ENCODE peak calls at places on chromosomes 1 and 21, in ten cellular contexts. P is kidney epithelial cell, O is progenitor cell of endocrine pancreas, X is epithelial cell of esophagus, I is RWPE1, K is fibroblast of the aortic adventitia, U is HCT116, S is hepatocyte, A is WTC11, M is body of pancreas. N is an unnamed sample.

GRCh38 chr1:237613984-237614383 is 276.7 kb downstream of the ZP4 start:
- DNase-seq in M (no peak), X (no peak), S (no peak), A (no peak), U (no peak), K (no peak), O (no peak), I (no peak), P (no peak), N (no peak)

GRCh38 chr1:151158751-151159251 is 2.4 kb downstream of the TNFAIP8L2 start:
- DNase-seq in O (no peak), A (no peak), P (no peak), K (no peak), X (no peak), U (no peak), I (no peak), M (peak), S (no peak), N (no peak)

GRCh38 chr1:230141002-230141648 is 74.1 kb downstream of the GALNT2 start:
- DNase-seq in U (no peak), I (no peak), A (no peak), X (no peak), S (no peak), M (no peak), K (peak), O (no peak), P (no peak), N (peak)

GRCh38 chr1:25040122-25040685 is 110.1 kb upstream of the RUNX3 start:
- DNase-seq in X (no peak), O (no peak), S (no peak), U (no peak), K (no peak), P (no peak), I (no peak), M (peak), A (no peak), N (no peak)

GRCh38 chr21:34335316-34335715 is 28.5 kb upstream of the KCNE2 start:
- DNase-seq in A (no peak), P (no peak), M (no peak), K (peak), S (no peak), X (no peak), I (no peak), O (no peak), U (no peak), N (peak)

GRCh38 chr1:201966171-201966570 is 10.9 kb downstream of the TIMM17A start:
- DNase-seq in S (no peak), U (no peak), P (no peak), O (no peak), A (no peak), X (no peak), M (no peak), K (no peak), I (no peak), N (no peak)

GRCh38 chr21:15895142-15896106 is 165.6 kb downstream of the USP25 start:
- DNase-seq in X (no peak), I (no peak), P (peak), K (peak), U (no peak), A (no peak), S (no peak), M (no peak), O (no peak), N (no peak)

GRCh38 chr1:25245809-25246599 is 1.2 kb downstream of the RSRP1 start:
- DNase-seq in O (no peak), X (peak), A (no peak), K (peak), I (peak), P (no peak), U (no peak), S (peak), M (no peak), N (peak)

GRCh38 chr1:17892851-17893250 is 137.7 kb downstream of the ACTL8 start:
- DNase-seq in O (no peak), P (no peak), K (no peak), A (no peak), U (no peak), I (no peak), M (no peak), S (no peak), X (no peak), N (no peak)

GRCh38 chr21:36194024-36194423 is 37.4 kb downstream of the DOP1B start:
- DNase-seq in S (no peak), U (no peak), A (no peak), M (no peak), I (no peak), O (no peak), X (no peak), P (no peak), K (no peak), N (no peak)

GRCh38 chr1:73644198-73644597 is 553.8 kb downstream of the LRRIQ3 start:
- DNase-seq in O (no peak), K (no peak), I (no peak), M (no peak), P (no peak), X (no peak), U (no peak), S (no peak), A (no peak), N (no peak)

GRCh38 chr1:210233216-210233494 is 559 bp downstream of the SERTAD4 start:
- DNase-seq in S (peak), X (peak), A (no peak), O (no peak), P (no peak), I (no peak), M (peak), U (no peak), K (no peak), N (no peak)

GRCh38 chr21:14414932-14415508 is 32.1 kb upstream of the HSPA13 start:
- DNase-seq in X (no peak), P (no peak), A (no peak), S (no peak), O (no peak), I (no peak), U (no peak), M (no peak), K (no peak), N (no peak)

GRCh38 chr1:112618114-112618720 is 724 bp downstream of the ST7L start:
- DNase-seq in I (no peak), P (no peak), U (no peak), O (no peak), S (peak), M (no peak), K (peak), X (peak), A (no peak), N (no peak)

GRCh38 chr1:31627301-31627929 is 9.9 kb downstream of the HCRTR1 start:
- DNase-seq in I (no peak), M (peak), O (no peak), S (no peak), U (no peak), A (no peak), X (no peak), P (no peak), K (peak), N (no peak)

GRCh38 chr1:155882235-155882634 is 22.9 kb downstream of the SYT11 start:
- DNase-seq in U (no peak), O (no peak), A (no peak), I (no peak), S (no peak), X (no peak), P (no peak), M (no peak), K (no peak), N (no peak)

GRCh38 chr1:103514920-103515503 is 10.5 kb upstream of the RNPC3 start:
- DNase-seq in X (peak), S (peak), K (peak), M (peak), A (no peak), U (peak), I (peak), O (no peak), P (no peak), N (peak)

GRCh38 chr1:248807067-248807737 is 18.5 kb downstream of the SH3BP5L start:
- DNase-seq in S (peak), M (peak), U (peak), A (peak), O (peak), K (peak), P (no peak), X (peak), I (no peak), N (no peak)

GRCh38 chr1:108114026-108114599 is 86.0 kb downstream of the SLC25A24 start:
- DNase-seq in O (no peak), I (no peak), M (no peak), A (no peak), P (no peak), X (no peak), K (no peak), S (no peak), U (no peak), N (no peak)

GRCh38 chr21:32181415-32181814 is 97.4 kb downstream of the MIS18A start:
- DNase-seq in P (no peak), X (no peak), I (no peak), S (no peak), O (no peak), A (no peak), K (no peak), U (no peak), M (no peak), N (no peak)

GRCh38 chr1:155017946-155018316 is 15.3 kb downstream of the ZBTB7B start:
- DNase-seq in P (no peak), K (no peak), M (no peak), O (no peak), X (no peak), U (no peak), S (no peak), I (no peak), A (no peak), N (no peak)

GRCh38 chr1:21251773-21252471 is 38.3 kb downstream of the ECE1 start:
- DNase-seq in I (peak), K (peak), U (peak), X (peak), O (peak), P (peak), M (peak), S (peak), A (no peak), N (peak)

GRCh38 chr1:59898927-59899326 is 27.6 kb downstream of the CYP2J2 start:
- DNase-seq in P (no peak), U (no peak), I (no peak), O (no peak), X (peak), K (peak), S (no peak), A (no peak), M (no peak), N (no peak)

GRCh38 chr21:38027901-38028300 is 111.6 kb upstream of the KCNJ6 start:
- DNase-seq in I (peak), O (no peak), M (no peak), U (no peak), K (peak), A (no peak), S (no peak), P (peak), X (peak), N (peak)

GRCh38 chr1:101756411-101756810 is 240.3 kb downstream of the OLFM3 start:
- DNase-seq in P (no peak), X (no peak), U (no peak), K (no peak), A (no peak), O (no peak), M (no peak), I (no peak), S (no peak), N (no peak)

GRCh38 chr1:242651817-242652216 is 127.3 kb upstream of the PLD5 start:
- DNase-seq in M (no peak), K (no peak), I (no peak), X (no peak), A (peak), S (peak), U (no peak), P (no peak), O (no peak), N (no peak)

GRCh38 chr1:211036701-211037494 is 97.0 kb downstream of the KCNH1 start:
- DNase-seq in S (peak), I (peak), O (no peak), M (no peak), K (no peak), U (peak), A (no peak), P (peak), X (peak), N (peak)

GRCh38 chr1:119771770-119772169 is 3.1 kb upstream of the HMGCS2 start:
- DNase-seq in I (no peak), K (no peak), U (no peak), M (no peak), P (no peak), O (no peak), A (no peak), S (no peak), X (no peak), N (no peak)

GRCh38 chr1:119768778-119769177 is at the start of gene HMGCS2:
- DNase-seq in X (no peak), U (no peak), M (peak), P (no peak), A (no peak), K (no peak), I (no peak), S (peak), O (no peak), N (no peak)

GRCh38 chr1:119773711-119774241 is 5.1 kb upstream of the HMGCS2 start:
- DNase-seq in A (no peak), I (no peak), M (no peak), U (no peak), P (no peak), O (no peak), K (no peak), X (peak), S (no peak), N (peak)

GRCh38 chr1:119772298-119772697 is 3.6 kb upstream of the HMGCS2 start:
- DNase-seq in U (no peak), K (no peak), A (no peak), M (no peak), X (no peak), P (no peak), S (no peak), I (no peak), O (no peak), N (no peak)

GRCh38 chr1:119771016-119771415 is 2.3 kb upstream of the HMGCS2 start:
- DNase-seq in P (no peak), M (peak), O (no peak), I (no peak), A (peak), S (peak), X (no peak), U (no peak), K (no peak), N (no peak)
- TF ChIP-seq CTCF in P (no peak), M (no peak), O (peak), I (no peak), A (no peak), S (peak), X (no peak), U (no peak), K (no peak), N (no peak)

GRCh38 chr1:158496379-158496778 is 24.4 kb downstream of the OR10R2 start:
- DNase-seq in X (peak), S (peak), K (peak), U (no peak), O (no peak), I (no peak), M (no peak), P (no peak), A (no peak), N (no peak)
- TF ChIP-seq CTCF in X (peak), S (peak), K (no peak), U (no peak), O (peak), I (no peak), M (no peak), P (peak), A (peak), N (no peak)

GRCh38 chr1:2232255-2232915 is 4.3 kb downstream of the SKI start:
- DNase-seq in A (no peak), I (no peak), U (no peak), M (no peak), S (no peak), P (no peak), K (no peak), X (no peak), O (no peak), N (no peak)

GRCh38 chr1:2229032-2229920 is 1.2 kb downstream of the SKI start:
- DNase-seq in U (no peak), I (peak), P (no peak), M (peak), X (peak), K (peak), A (peak), S (peak), O (no peak), N (peak)

GRCh38 chr1:2229921-2230700 is 2.0 kb downstream of the SKI start:
- DNase-seq in A (no peak), M (peak), S (peak), K (peak), U (no peak), P (no peak), X (peak), O (no peak), I (peak), N (peak)

GRCh38 chr1:2231667-2232254 is 3.6 kb downstream of the SKI start:
- DNase-seq in A (peak), P (no peak), K (peak), O (no peak), U (no peak), X (peak), S (peak), M (peak), I (peak), N (peak)

DNA sequence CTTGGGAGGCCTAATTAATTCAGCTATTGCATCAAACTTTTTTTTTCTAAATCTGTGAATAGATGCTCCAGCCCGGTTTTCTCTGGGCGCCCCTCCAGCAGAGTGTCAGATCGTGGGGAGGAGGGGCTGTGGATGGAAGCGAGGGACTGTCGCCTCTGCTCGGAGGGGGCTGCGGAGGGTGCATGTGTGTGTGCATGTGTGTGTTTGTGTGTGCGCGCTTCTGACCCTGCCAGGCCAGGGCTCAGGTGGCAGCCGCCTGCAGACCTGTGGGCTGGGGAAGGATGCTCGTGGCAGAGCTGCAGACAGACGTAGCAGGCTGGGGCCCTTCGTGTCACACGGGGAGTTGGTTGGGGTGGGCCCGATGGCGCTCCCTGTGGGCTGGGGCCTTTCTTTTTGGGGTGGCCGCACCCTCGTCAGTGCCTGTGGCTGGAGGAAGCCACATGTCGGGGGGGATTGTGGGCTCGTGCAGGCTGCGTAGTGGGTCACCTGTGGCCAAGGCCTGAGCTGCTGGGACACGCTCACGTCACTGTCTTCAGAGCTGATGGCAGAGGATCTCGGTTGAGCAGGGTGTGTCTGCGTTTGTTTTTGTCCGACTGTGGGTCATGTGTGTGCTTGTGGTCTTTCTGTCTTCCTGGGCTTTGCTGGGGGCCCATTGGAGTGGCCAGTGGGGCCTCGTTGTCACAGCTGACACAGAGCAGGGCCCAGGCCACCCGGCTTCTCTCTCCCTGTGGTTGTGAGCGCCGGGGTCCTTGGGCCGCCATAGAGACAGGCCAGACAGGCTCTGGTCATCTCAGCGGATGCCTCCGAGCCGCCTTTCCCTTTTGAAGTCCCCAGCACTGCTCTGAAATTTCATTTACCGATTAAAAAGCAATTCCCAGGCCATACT is 2.9 kb downstream of the SKI start:
- DNase-seq in I (no peak), A (no peak), X (no peak), S (no peak), M (no peak), K (no peak), P (no peak), U (no peak), O (no peak), N (no peak)
- TF ChIP-seq CTCF in I (no peak), A (no peak), X (no peak), S (no peak), M (no peak), K (no peak), P (no peak), U (no peak), O (no peak), N (peak)

DNA sequence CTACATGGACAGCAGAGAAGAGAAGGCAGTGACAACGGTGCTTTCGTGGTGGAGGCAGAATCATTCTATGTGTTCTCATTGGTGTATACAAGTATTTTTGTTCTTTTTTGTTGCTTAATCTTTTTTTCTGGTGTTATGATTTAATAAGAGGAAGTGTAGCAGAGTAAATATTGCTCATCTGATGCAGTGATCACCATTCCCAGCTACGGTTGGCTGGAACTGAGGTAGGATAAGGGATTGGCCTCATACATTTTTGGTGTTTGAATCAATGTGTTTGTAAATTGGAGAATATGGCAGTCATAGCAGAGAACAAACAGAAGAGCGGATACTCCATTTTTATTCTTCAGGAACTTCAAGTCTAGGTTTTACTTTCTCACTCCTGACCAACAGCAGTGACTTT is 76.6 kb downstream of the UBE2U start:
- DNase-seq in I (no peak), A (no peak), P (no peak), M (no peak), U (no peak), S (no peak), X (peak), K (no peak), O (no peak), N (no peak)
- TF ChIP-seq CTCF in I (no peak), A (no peak), P (no peak), M (no peak), U (no peak), S (no peak), X (no peak), K (no peak), O (no peak), N (no peak)

DNA sequence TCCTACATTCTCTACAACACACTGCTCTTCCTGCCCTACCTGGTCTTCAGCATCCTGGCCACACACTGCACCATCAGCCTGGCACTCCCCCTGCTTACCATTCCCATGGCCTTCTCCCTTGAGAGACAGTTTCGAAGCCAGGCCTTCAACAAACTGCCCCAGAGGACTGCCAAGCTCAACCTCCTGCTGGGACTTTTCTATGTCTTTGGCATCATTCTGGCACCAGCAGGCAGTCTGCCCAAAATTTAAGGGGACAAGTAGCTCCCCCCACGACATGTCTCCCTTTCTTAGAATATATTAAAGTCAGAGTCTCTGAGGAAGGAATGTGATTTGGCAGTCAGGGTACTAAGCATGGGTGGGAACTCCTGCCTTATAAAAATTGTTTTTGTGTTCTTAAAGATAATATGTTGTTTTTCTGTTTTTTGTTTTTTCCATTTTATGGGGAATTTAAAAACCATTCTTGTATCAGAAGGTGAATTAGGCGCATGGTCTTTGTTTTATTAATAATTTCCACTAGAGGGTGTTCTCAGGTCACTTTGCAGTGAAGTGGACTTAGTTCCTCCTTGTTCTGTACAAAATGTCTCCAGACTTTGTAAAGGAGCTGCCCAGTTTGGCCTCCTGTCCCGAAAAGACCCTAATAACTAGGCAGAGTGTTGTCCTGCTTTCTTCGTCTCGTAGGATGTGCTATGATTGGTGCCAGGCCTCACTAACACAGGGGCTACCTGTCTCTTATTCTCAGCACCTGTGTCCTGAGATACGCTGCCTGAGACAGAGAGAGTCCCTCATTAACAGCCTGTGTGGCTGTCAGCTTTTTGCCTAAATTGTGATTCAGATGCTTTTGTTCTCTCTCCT is 13.1 kb downstream of the UBIAD1 start:
- DNase-seq in K (peak), X (peak), O (no peak), P (no peak), I (no peak), M (no peak), U (no peak), A (no peak), S (no peak), N (peak)
- TF ChIP-seq CTCF in K (peak), X (peak), O (peak), P (peak), I (peak), M (no peak), U (peak), A (no peak), S (peak), N (peak)

GRCh38 chr1:165075725-165076370 is 280.7 kb downstream of the LMX1A start:
- DNase-seq in M (peak), S (peak), U (no peak), I (peak), K (peak), P (no peak), A (peak), O (no peak), X (peak), N (peak)
- TF ChIP-seq CTCF in M (peak), S (peak), U (peak), I (peak), K (peak), P (peak), A (peak), O (peak), X (peak), N (peak)

GRCh38 chr1:52141513-52142219 is at the start of gene ZFYVE9:
- DNase-seq in S (peak), M (peak), K (peak), I (peak), U (no peak), A (peak), X (peak), P (no peak), O (peak), N (peak)
- TF ChIP-seq CTCF in S (peak), M (peak), K (peak), I (peak), U (peak), A (peak), X (peak), P (peak), O (peak), N (peak)

N was measured in HFFc6.